ENCODE peak calls at places on chromosomes 5 and 9, in five cellular contexts. One of them, this sample, is unnamed.

GRCh38 chr5:123157797-123158528 is 68.9 kb downstream of the PRDM6 start:
- DNase-seq in GM12878: no peak
- DNase-seq in spleen: no peak
- DNase-seq in sigmoid colon: no peak
- DNase-seq in SK-N-MC: no peak
- DNase-seq in this sample: no peak

GRCh38 chr9:37596504-37596903 is 4.1 kb upstream of the TOMM5 start:
- DNase-seq in GM12878: no peak
- DNase-seq in sigmoid colon: no peak
- DNase-seq in spleen: no peak
- DNase-seq in SK-N-MC: no peak
- DNase-seq in this sample: no peak

GRCh38 chr9:132245465-132245864 is 83.6 kb downstream of the NTNG2 start:
- DNase-seq in sigmoid colon: no peak
- DNase-seq in GM12878: no peak
- DNase-seq in SK-N-MC: no peak
- DNase-seq in spleen: no peak
- DNase-seq in this sample: no peak

GRCh38 chr5:32767948-32768427 is 56.9 kb downstream of the NPR3 start:
- DNase-seq in GM12878: no peak
- DNase-seq in sigmoid colon: no peak
- DNase-seq in SK-N-MC: no peak
- DNase-seq in spleen: no peak
- DNase-seq in this sample: no peak

GRCh38 chr5:179273074-179273435 is 72.2 kb downstream of the ADAMTS2 start:
- DNase-seq in SK-N-MC: no peak
- DNase-seq in sigmoid colon: peak
- DNase-seq in GM12878: no peak
- DNase-seq in spleen: no peak
- DNase-seq in this sample: no peak

GRCh38 chr9:126538550-126538949 is 75.2 kb upstream of the LMX1B start:
- DNase-seq in SK-N-MC: no peak
- DNase-seq in sigmoid colon: no peak
- DNase-seq in GM12878: no peak
- DNase-seq in spleen: no peak
- DNase-seq in this sample: no peak

GRCh38 chr9:136646827-136647711 is 15.6 kb upstream of the EGFL7 start:
- DNase-seq in GM12878: no peak
- DNase-seq in sigmoid colon: no peak
- DNase-seq in SK-N-MC: no peak
- DNase-seq in spleen: peak
- DNase-seq in this sample: no peak

GRCh38 chr5:59618644-59619043 is 274.9 kb downstream of the PDE4D start:
- DNase-seq in spleen: no peak
- DNase-seq in GM12878: no peak
- DNase-seq in sigmoid colon: no peak
- DNase-seq in SK-N-MC: no peak
- DNase-seq in this sample: no peak

GRCh38 chr9:37066139-37066725 is 32.2 kb upstream of the PAX5 start:
- DNase-seq in GM12878: no peak
- DNase-seq in sigmoid colon: no peak
- DNase-seq in spleen: no peak
- DNase-seq in SK-N-MC: no peak
- DNase-seq in this sample: no peak

GRCh38 chr9:109241207-109241606 is 74.2 kb upstream of the FRRS1L start:
- DNase-seq in sigmoid colon: no peak
- DNase-seq in spleen: no peak
- DNase-seq in GM12878: no peak
- DNase-seq in SK-N-MC: no peak
- DNase-seq in this sample: no peak

GRCh38 chr9:15401266-15401665 is 21.4 kb upstream of the SNAPC3 start:
- DNase-seq in GM12878: no peak
- DNase-seq in spleen: no peak
- DNase-seq in sigmoid colon: no peak
- DNase-seq in SK-N-MC: no peak
- DNase-seq in this sample: peak

GRCh38 chr5:150978590-150978989 is 41.8 kb upstream of the GPX3 start:
- DNase-seq in SK-N-MC: no peak
- DNase-seq in spleen: no peak
- DNase-seq in GM12878: no peak
- DNase-seq in sigmoid colon: no peak
- DNase-seq in this sample: no peak

GRCh38 chr9:127612993-127613954 is 1.2 kb downstream of the STXBP1 start:
- DNase-seq in spleen: peak
- DNase-seq in SK-N-MC: no peak
- DNase-seq in GM12878: no peak
- DNase-seq in sigmoid colon: peak
- DNase-seq in this sample: peak

GRCh38 chr9:109880276-109881169 is 100.5 kb downstream of the PALM2AKAP2 start:
- DNase-seq in SK-N-MC: no peak
- DNase-seq in spleen: no peak
- DNase-seq in sigmoid colon: no peak
- DNase-seq in GM12878: no peak
- DNase-seq in this sample: no peak

GRCh38 chr5:78621269-78621871 is 27.2 kb downstream of the LHFPL2 start:
- DNase-seq in GM12878: no peak
- DNase-seq in SK-N-MC: no peak
- DNase-seq in spleen: no peak
- DNase-seq in sigmoid colon: no peak
- DNase-seq in this sample: no peak

GRCh38 chr5:159850192-159850573 is 66.1 kb upstream of the ADRA1B start:
- DNase-seq in SK-N-MC: no peak
- DNase-seq in GM12878: no peak
- DNase-seq in spleen: no peak
- DNase-seq in sigmoid colon: peak
- DNase-seq in this sample: no peak

GRCh38 chr9:114281421-114282103 is 41.3 kb upstream of the ORM1 start:
- DNase-seq in sigmoid colon: peak
- DNase-seq in SK-N-MC: no peak
- DNase-seq in spleen: peak
- DNase-seq in GM12878: no peak
- DNase-seq in this sample: no peak

GRCh38 chr9:10036095-10036494 is 576.7 kb downstream of the PTPRD start:
- DNase-seq in GM12878: no peak
- DNase-seq in sigmoid colon: no peak
- DNase-seq in SK-N-MC: no peak
- DNase-seq in spleen: no peak
- DNase-seq in this sample: no peak

DNA sequence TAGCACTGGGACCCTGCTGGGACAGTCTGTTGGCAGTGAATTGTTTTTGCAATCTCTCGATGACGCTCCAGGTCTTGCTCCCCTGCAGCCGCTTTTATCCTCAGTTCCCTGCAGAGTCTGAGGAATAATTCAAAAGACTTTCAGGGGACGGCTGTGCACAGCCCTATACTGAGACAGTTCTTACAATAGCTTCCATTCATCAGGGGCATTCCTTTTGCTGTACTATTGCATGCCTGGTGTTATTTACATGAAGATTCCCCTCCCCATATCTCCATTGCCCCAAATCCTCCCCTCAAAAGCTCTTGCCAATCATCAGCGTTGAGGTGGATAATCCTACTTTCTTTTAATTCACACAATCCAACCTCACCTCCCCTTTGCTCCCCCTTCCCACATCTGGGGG is 163.3 kb upstream of the WWC1 start:
- DNase-seq in GM12878: no peak
- DNase-seq in sigmoid colon: no peak
- DNase-seq in SK-N-MC: no peak
- DNase-seq in spleen: no peak
- DNase-seq in this sample: no peak
- H3K27ac ChIP-seq in GM12878: no peak
- H3K27ac ChIP-seq in sigmoid colon: no peak
- H3K27ac ChIP-seq in SK-N-MC: no peak
- H3K27ac ChIP-seq in spleen: no peak
- H3K27ac ChIP-seq in this sample: no peak

GRCh38 chr5:2169417-2169787 is 286.7 kb upstream of the IRX4 start:
- DNase-seq in spleen: peak
- DNase-seq in GM12878: no peak
- DNase-seq in sigmoid colon: no peak
- DNase-seq in SK-N-MC: no peak
- DNase-seq in this sample: no peak
- TF ChIP-seq POLR2AphosphoS5 in spleen: no peak
- TF ChIP-seq POLR2AphosphoS5 in GM12878: no peak
- TF ChIP-seq POLR2AphosphoS5 in sigmoid colon: no peak
- TF ChIP-seq POLR2AphosphoS5 in SK-N-MC: no peak
- TF ChIP-seq POLR2AphosphoS5 in this sample: no peak

GRCh38 chr9:94511134-94511942 is 43.5 kb upstream of the PCAT7 start:
- DNase-seq in SK-N-MC: no peak
- DNase-seq in GM12878: no peak
- DNase-seq in sigmoid colon: no peak
- DNase-seq in spleen: no peak
- DNase-seq in this sample: no peak
- H3K27ac ChIP-seq in SK-N-MC: peak
- H3K27ac ChIP-seq in GM12878: no peak
- H3K27ac ChIP-seq in sigmoid colon: no peak
- H3K27ac ChIP-seq in spleen: no peak
- H3K27ac ChIP-seq in this sample: no peak

DNA sequence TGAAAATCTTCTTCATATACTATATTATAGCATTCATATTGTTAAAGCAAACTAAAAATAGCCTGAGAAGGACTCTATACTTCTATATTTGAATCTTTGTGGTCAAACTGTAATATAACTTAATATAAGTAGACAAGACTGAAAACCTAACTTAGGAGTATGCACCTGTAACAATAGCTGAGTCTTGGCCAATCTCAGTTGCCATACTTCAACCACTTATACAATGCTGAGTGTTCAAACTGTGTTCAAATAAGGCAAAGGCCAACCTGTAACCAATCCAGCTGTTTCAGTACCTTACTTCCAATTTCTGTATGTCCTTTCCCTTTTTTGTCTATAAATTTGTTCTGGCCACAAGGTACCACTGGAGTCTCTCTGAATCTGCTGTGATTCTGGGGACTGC is 1360.8 kb upstream of the CDH9 start:
- DNase-seq in spleen: no peak
- DNase-seq in sigmoid colon: no peak
- DNase-seq in GM12878: no peak
- DNase-seq in SK-N-MC: no peak
- DNase-seq in this sample: no peak
- TF ChIP-seq POLR2AphosphoS5 in spleen: no peak
- TF ChIP-seq POLR2AphosphoS5 in sigmoid colon: no peak
- TF ChIP-seq POLR2AphosphoS5 in GM12878: no peak
- TF ChIP-seq POLR2AphosphoS5 in SK-N-MC: no peak
- TF ChIP-seq POLR2AphosphoS5 in this sample: no peak

GRCh38 chr9:33750307-33750838 is 45.0 kb upstream of the PRSS3 start:
- DNase-seq in GM12878: no peak
- DNase-seq in SK-N-MC: no peak
- DNase-seq in spleen: no peak
- DNase-seq in sigmoid colon: no peak
- DNase-seq in this sample: peak
- H3K27ac ChIP-seq in GM12878: no peak
- H3K27ac ChIP-seq in SK-N-MC: no peak
- H3K27ac ChIP-seq in spleen: no peak
- H3K27ac ChIP-seq in sigmoid colon: no peak
- H3K27ac ChIP-seq in this sample: peak

DNA sequence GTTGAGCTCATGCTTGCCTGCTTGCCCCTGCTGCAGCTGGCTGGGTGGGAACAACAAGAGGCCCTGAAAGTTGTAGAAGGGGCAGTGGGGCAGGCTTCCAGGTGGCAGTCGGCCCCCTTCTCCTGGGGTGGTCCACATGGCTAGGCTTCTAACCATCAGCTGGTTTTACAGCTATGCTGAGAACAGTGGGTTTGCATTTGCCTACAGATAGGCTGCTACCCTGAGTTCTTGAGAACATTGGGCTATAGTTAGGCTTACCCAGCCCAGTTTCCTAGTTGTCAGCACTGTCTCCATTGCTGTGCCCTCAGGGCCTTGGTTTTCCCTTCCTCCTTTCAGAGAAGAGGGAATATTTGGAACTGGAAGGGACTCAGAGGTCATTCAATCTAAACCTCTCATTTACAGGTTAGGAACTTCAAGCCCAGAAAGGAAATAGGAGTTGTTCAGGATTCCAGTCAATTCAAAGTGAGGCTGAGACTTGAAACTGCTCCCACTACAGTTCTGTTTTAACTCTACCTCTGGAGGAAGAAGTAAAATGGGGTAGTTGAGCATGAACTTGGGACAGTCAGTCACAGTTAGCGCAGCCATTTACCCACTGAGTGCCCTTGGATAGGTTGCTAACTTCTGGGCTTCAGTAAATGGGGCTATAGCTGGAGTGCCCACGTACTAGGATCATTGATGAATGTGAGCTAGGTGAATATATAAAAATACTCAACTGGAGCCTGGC is 11.5 kb downstream of the LARP1 start:
- DNase-seq in spleen: no peak
- DNase-seq in sigmoid colon: no peak
- DNase-seq in SK-N-MC: no peak
- DNase-seq in GM12878: no peak
- DNase-seq in this sample: no peak
- TF ChIP-seq POLR2AphosphoS5 in spleen: no peak
- TF ChIP-seq POLR2AphosphoS5 in sigmoid colon: no peak
- TF ChIP-seq POLR2AphosphoS5 in SK-N-MC: no peak
- TF ChIP-seq POLR2AphosphoS5 in GM12878: no peak
- TF ChIP-seq POLR2AphosphoS5 in this sample: no peak

DNA sequence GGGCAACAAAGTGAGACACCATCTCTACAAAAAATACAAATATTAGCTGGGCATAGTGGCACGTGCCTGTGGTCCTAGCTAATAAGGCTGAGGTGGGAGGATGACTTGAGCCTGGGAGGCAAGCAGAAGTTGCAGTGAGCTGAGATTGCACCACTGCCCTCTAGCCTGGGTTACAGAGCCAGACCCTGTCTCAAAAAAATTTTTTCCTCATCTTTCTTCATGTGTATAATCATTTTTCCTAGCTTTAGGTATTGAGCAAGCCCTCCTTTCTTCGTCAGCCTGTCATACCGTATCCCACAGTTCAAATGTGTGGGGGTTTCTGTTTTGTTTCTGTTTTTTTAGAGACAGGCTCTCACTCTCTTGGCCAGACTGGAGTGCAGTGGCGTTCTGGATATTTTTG is 41.3 kb downstream of the EHMT1 start:
- DNase-seq in SK-N-MC: no peak
- DNase-seq in sigmoid colon: peak
- DNase-seq in spleen: no peak
- DNase-seq in GM12878: no peak
- DNase-seq in this sample: no peak
- H3K27ac ChIP-seq in SK-N-MC: no peak
- H3K27ac ChIP-seq in sigmoid colon: no peak
- H3K27ac ChIP-seq in spleen: no peak
- H3K27ac ChIP-seq in GM12878: no peak
- H3K27ac ChIP-seq in this sample: no peak

DNA sequence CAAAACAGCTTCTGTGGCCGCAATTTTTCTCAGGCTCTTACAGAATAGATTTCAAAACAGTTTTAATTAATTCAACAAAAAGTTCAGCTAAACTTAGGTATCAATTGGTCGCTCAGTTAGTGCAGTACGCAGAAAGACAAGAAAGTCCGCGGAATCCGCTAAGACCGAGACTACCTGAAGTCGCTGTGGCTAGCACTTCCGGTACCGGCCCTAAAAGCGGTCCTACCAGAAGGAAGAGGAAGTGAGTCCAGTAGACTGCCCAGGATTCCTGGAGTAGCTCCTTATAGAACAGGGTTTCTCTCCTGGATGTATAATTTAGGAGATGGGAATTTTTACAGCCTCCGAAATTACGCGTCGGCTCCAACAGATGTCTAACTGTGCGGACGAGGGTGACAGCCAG is 16.6 kb upstream of the PCDHB2 start:
- DNase-seq in sigmoid colon: no peak
- DNase-seq in GM12878: no peak
- DNase-seq in SK-N-MC: no peak
- DNase-seq in spleen: no peak
- DNase-seq in this sample: no peak
- TF ChIP-seq POLR2AphosphoS5 in sigmoid colon: no peak
- TF ChIP-seq POLR2AphosphoS5 in GM12878: no peak
- TF ChIP-seq POLR2AphosphoS5 in SK-N-MC: no peak
- TF ChIP-seq POLR2AphosphoS5 in spleen: no peak
- TF ChIP-seq POLR2AphosphoS5 in this sample: no peak

GRCh38 chr5:154405078-154405792 is 40.6 kb upstream of the SAP30L start:
- DNase-seq in GM12878: no peak
- DNase-seq in sigmoid colon: peak
- DNase-seq in spleen: peak
- DNase-seq in SK-N-MC: peak
- DNase-seq in this sample: peak
- H3K27ac ChIP-seq in GM12878: peak
- H3K27ac ChIP-seq in sigmoid colon: no peak
- H3K27ac ChIP-seq in spleen: no peak
- H3K27ac ChIP-seq in SK-N-MC: no peak
- H3K27ac ChIP-seq in this sample: no peak